ENCODE peak calls at places on chromosomes 1 and 21, in six cellular contexts. V is GM13976, O is WERI-Rb-1, D is endothelial cell, F is HFF-Myc, S is H9. R is an unnamed sample.

GRCh38 chr1:183913556-183913955 is 108.6 kb downstream of the RGL1 start:
- DNase-seq in V (no peak), O (no peak), D (no peak), F (no peak), S (no peak), R (no peak)

GRCh38 chr1:113396585-113396984 is 6.3 kb downstream of the MAGI3 start:
- DNase-seq in V (no peak), O (no peak), D (no peak), F (no peak), S (no peak), R (no peak)

GRCh38 chr1:24929091-24929875 is 793 bp downstream of the RUNX3 start:
- DNase-seq in V (no peak), O (peak; percentile 32), D (peak; percentile 39), F (no peak), S (peak; percentile 57), R (peak; percentile 71)

GRCh38 chr1:100347009-100347966 is 5.0 kb upstream of the CDC14A start:
- DNase-seq in V (no peak), O (no peak), D (no peak), F (no peak), S (no peak), R (no peak)

GRCh38 chr1:113255728-113256347 is 134.5 kb upstream of the MAGI3 start:
- DNase-seq in V (no peak), O (no peak), D (no peak), F (no peak), S (peak; percentile 42), R (no peak)

GRCh38 chr1:19949016-19949415 is 25.6 kb upstream of the PLA2G2E start:
- DNase-seq in V (no peak), O (no peak), D (no peak), F (peak; percentile 41), S (peak; percentile 36), R (no peak)

GRCh38 chr1:47388548-47389238 is 27.4 kb upstream of the FOXE3 start:
- DNase-seq in V (peak; percentile 70), O (peak; percentile 79), D (peak; percentile 82), F (peak; percentile 47), S (peak; percentile 79), R (peak; percentile 73)

GRCh38 chr1:65026235-65026634 is 59.9 kb upstream of the JAK1 start:
- DNase-seq in V (no peak), O (no peak), D (no peak), F (no peak), S (peak; percentile 75), R (no peak)

GRCh38 chr21:45975017-45975595 is 6.5 kb upstream of the COL6A1 start:
- DNase-seq in V (no peak), O (peak; percentile 68), D (peak; percentile 9), F (no peak), S (peak; percentile 69), R (no peak)

GRCh38 chr1:155177918-155178281 is 4.3 kb downstream of the TRIM46 start:
- DNase-seq in V (no peak), O (peak; percentile 22), D (no peak), F (no peak), S (no peak), R (no peak)

GRCh38 chr1:89261926-89262540 is 10.6 kb downstream of the GBP5 start:
- DNase-seq in V (no peak), O (no peak), D (peak; percentile 5), F (no peak), S (no peak), R (no peak)

GRCh38 chr1:78333426-78334012 is 157.3 kb upstream of the PTGFR start:
- DNase-seq in V (no peak), O (peak; percentile 15), D (no peak), F (peak; percentile 45), S (peak; percentile 29), R (peak; percentile 2)

GRCh38 chr1:50976890-50977574 is 7.0 kb downstream of the CDKN2C start:
- DNase-seq in V (peak; percentile 69), O (peak; percentile 60), D (peak; percentile 11), F (no peak), S (peak; percentile 40), R (peak; percentile 39)

GRCh38 chr1:11650331-11650991 is 3.8 kb downstream of the FBXO2 start:
- DNase-seq in V (peak; percentile 84), O (peak; percentile 81), D (peak; percentile 85), F (peak; percentile 17), S (peak; percentile 86), R (peak; percentile 96)

GRCh38 chr1:40662864-40663263 is 2.6 kb downstream of the RIMS3 start:
- DNase-seq in V (no peak), O (no peak), D (no peak), F (no peak), S (no peak), R (peak; percentile 66)

GRCh38 chr1:203124546-203125317 is 2.8 kb upstream of the ADORA1 start:
- DNase-seq in V (peak; percentile 12), O (peak; percentile 10), D (no peak), F (no peak), S (peak; percentile 15), R (no peak)

GRCh38 chr21:46024983-46025860 is 43.7 kb downstream of the COL6A1 start:
- DNase-seq in V (no peak), O (no peak), D (no peak), F (no peak), S (no peak), R (no peak)

GRCh38 chr1:184889183-184889582 is 85.1 kb downstream of the NIBAN1 start:
- DNase-seq in V (no peak), O (no peak), D (no peak), F (no peak), S (no peak), R (no peak)

GRCh38 chr1:179025125-179025974 is at the start of gene FAM20B:
- DNase-seq in V (peak; percentile 98), O (peak; percentile 99), D (peak; percentile 95), F (peak; percentile 47), S (peak; percentile 96), R (peak; percentile 91)

GRCh38 chr21:34282223-34282622 is 81.6 kb upstream of the KCNE2 start:
- DNase-seq in V (no peak), O (no peak), D (no peak), F (no peak), S (no peak), R (no peak)

GRCh38 chr1:203174324-203174985 is 1.2 kb downstream of the MYBPH start:
- DNase-seq in V (no peak), O (no peak), D (no peak), F (no peak), S (no peak), R (no peak)

GRCh38 chr21:24895885-24896734 is 711.2 kb downstream of the MRPL39 start:
- DNase-seq in V (no peak), O (peak; percentile 32), D (peak; percentile 15), F (no peak), S (no peak), R (no peak)
- TF ChIP-seq CTCF in V (peak; percentile 31), O (peak; percentile 53), D (no peak), F (no peak), S (peak; percentile 64), R (no peak)

DNA sequence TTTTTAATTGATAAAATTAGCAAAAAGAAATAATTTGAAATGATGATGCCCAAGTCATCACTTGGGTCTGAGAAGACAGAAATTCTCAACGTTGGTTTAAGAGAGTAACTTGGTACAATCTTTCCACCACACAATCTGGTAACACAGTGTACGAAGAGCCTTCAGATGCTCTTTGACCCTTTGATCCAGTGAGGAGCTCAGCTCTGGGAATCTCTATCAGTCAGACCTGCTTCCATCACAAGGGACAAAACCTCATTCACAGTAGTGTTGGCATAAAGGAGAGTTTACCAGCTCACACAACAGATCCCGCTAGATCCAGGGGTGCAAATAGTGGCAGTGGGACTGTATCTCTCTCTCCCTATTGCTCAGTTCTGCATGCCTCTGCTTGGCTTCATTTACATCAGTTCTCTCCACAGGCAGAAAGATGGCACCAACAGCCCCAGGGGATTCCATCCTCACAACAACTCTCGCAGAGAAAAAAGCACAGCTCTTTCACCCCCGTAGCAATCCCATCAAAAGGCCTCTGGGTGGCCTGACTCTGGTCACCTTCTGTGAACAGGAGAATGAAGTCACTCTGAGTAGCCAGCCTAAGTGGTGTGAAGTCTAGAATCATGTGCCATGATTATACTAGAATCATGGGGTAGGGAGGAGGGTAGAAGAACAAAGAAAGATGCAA is 119.7 kb downstream of the ZNF281 start:
- DNase-seq in V (no peak), O (peak; percentile 70), D (peak; percentile 21), F (no peak), S (peak; percentile 71), R (peak; percentile 8)
- TF ChIP-seq CTCF in V (no peak), O (peak; percentile 58), D (peak; percentile 29), F (no peak), S (peak; percentile 62), R (no peak)

GRCh38 chr21:31531967-31532366 is 127.5 kb upstream of the SOD1 start:
- DNase-seq in V (no peak), O (no peak), D (no peak), F (no peak), S (no peak), R (no peak)

GRCh38 chr21:31529406-31529805 is 130.1 kb upstream of the SOD1 start:
- DNase-seq in V (no peak), O (no peak), D (no peak), F (no peak), S (no peak), R (no peak)

GRCh38 chr21:31526040-31526439 is 133.5 kb upstream of the SOD1 start:
- DNase-seq in V (no peak), O (no peak), D (no peak), F (no peak), S (peak; percentile 49), R (no peak)

GRCh38 chr21:31530918-31531705 is 128.4 kb upstream of the SOD1 start:
- DNase-seq in V (no peak), O (no peak), D (no peak), F (no peak), S (no peak), R (no peak)

DNA sequence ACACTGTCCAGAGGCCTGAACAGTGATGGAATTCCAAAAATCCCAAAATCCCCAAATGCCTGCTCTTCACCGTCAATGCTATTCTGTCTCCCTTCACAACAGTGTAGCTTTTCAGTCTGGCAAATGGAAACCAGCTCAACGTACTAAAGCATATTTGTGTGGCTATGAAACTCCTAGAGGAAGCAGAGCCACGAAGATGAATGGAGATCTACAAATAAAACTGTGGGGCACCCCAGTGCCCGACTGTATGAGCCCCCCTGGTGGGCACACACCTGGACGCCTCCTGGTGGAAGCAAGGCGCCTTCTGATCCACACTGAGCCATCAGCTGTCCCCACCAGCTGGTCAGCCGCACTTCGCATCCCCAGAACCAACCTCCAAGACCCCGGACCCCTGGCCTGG is 129.1 kb upstream of the SOD1 start:
- DNase-seq in V (no peak), O (no peak), D (no peak), F (no peak), S (no peak), R (no peak)
- TF ChIP-seq CTCF in V (no peak), O (peak; percentile 9), D (no peak), F (no peak), S (peak; percentile 21), R (no peak)

DNA sequence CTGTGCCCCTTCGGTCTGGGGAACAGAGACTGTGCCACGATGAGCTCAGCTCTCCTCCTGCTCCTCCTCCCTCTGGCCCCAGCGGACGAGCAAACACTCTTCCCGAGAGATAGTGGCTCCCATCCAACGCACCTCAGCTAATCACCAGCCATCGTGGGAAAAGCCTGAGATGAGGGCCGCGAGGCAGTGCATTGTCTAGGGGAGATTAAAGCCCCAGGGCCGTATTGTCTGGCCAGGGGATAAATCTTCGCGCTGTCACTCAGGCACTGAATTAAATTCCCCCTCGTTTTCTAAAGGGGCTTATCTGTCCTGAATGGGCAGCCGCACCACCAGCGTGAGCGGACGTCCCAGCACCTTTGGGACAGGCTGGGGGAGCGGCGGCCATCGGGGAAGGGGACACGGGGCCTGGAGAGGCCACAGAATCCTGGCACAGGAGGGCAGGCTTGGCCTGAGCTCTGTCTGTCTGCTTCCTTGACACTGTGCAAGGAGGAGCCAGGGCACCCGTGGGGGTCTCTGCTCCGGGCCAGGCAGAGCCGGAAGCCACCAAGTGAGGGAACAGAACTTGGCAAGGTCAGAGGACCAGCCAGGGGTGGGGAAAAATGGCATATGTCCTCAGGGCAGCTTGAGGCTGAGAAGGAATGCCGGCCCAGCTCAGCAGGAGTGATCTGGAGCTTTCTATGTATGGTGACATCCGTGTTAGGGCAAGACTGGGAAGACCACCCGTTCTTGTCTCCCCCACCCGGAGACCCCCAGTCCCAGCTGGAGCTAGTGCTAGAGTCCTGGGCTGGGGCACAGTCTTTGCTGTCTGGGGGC is 32.3 kb downstream of the PRDM16 start:
- DNase-seq in V (no peak), O (peak; percentile 80), D (no peak), F (no peak), S (no peak), R (no peak)
- TF ChIP-seq CTCF in V (no peak), O (no peak), D (no peak), F (no peak), S (no peak), R (no peak)

R was measured in activated CD8-positive, alpha-beta T cell treated with anti-CD3 and anti-CD28 coated beads for 36 hours.